ENCODE peak calls at places on chromosome 17, in seven cellular contexts. R is AG04450, B is prostate gland, V is IMR-90, D is colonic mucosa, C is cardiac muscle cell, F is thoracic aorta. S is an unnamed sample.

GRCh38 chr17:61490540-61490975 is 38.3 kb downstream of the TBX4 start:
- DNase-seq in R (peak), B (no peak), V (peak), D (no peak), C (no peak), F (no peak), S (peak)

GRCh38 chr17:9244066-9245052 is 223.0 kb downstream of the NTN1 start:
- DNase-seq in R (peak), B (no peak), V (peak), D (no peak), C (no peak), F (no peak), S (peak)

GRCh38 chr17:15963670-15964110 is 18.8 kb downstream of the ADORA2B start:
- DNase-seq in R (no peak), B (no peak), V (peak), D (no peak), C (no peak), F (no peak), S (peak)

GRCh38 chr17:73634629-73635028 is 9.6 kb downstream of the SDK2 start:
- DNase-seq in R (no peak), B (peak), V (no peak), D (no peak), C (no peak), F (no peak), S (no peak)

GRCh38 chr17:81039854-81040758 is 5.2 kb downstream of the BAIAP2 start:
- DNase-seq in R (no peak), B (no peak), V (peak), D (no peak), C (no peak), F (no peak), S (peak)

GRCh38 chr17:40518401-40519088 is 17.1 kb upstream of the TNS4 start:
- DNase-seq in R (no peak), B (no peak), V (no peak), D (peak), C (no peak), F (no peak), S (no peak)

GRCh38 chr17:8225813-8226535 is 15.6 kb upstream of the AURKB start:
- DNase-seq in R (peak), B (no peak), V (peak), D (peak), C (peak), F (no peak), S (peak)

GRCh38 chr17:29674270-29674669 is 51.6 kb upstream of the CORO6 start:
- DNase-seq in R (no peak), B (no peak), V (no peak), D (no peak), C (no peak), F (no peak), S (no peak)

GRCh38 chr17:52737071-52737470 is 578.6 kb upstream of the CA10 start:
- DNase-seq in R (no peak), B (no peak), V (no peak), D (no peak), C (no peak), F (no peak), S (no peak)

GRCh38 chr17:10702574-10702973 is 5.2 kb downstream of the ADPRM start:
- DNase-seq in R (no peak), B (no peak), V (peak), D (no peak), C (no peak), F (no peak), S (peak)

GRCh38 chr17:51154176-51154575 is 817 bp downstream of the NME1 start:
- DNase-seq in R (no peak), B (no peak), V (peak), D (no peak), C (no peak), F (no peak), S (peak)

DNA sequence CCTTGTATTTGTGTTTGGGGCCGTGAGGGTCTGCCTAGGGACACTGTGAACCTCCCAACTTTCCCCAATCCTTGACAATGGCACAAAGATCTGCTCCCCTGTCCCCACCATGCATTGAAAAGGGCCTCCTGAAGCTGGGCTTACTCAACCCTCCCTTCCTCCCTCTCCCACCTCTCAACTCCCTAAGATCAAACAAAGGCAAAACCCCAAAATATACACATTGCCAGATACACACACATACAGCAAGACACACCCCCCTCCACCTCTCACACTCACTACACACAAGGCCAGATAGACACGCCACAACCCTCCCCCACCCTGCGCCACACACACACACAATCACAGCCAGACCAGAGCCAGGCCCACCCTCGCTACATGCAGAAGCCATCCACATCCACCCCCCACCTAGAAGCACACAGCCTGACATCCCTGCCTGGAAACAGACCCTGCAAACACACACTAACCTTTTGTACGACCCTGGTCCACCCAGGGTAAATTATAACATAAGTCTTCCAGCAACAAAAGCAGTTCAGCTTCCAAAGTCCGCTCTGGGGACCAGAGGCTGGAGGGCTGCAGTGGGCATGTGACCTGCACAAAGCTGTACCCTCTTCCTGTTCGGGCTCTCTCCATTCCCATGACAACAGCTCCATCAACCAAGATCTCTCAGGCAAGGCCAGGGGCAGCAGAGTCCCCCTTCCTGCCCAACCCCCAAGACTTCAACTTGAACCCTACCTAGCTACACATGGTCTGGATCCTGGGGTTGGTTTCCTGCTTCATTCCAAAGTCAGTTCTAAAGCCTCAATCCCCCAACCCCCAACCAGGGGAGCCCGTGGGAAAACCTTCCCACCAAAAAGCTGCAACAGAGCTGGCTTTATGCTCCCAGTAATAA is 1.9 kb downstream of the PCGF2 start:
- DNase-seq in R (no peak), B (no peak), V (no peak), D (peak), C (no peak), F (no peak), S (no peak)
- H3K4me3 ChIP-seq in R (peak), B (peak), V (peak), D (peak), C (peak), F (peak), S (peak)

DNA sequence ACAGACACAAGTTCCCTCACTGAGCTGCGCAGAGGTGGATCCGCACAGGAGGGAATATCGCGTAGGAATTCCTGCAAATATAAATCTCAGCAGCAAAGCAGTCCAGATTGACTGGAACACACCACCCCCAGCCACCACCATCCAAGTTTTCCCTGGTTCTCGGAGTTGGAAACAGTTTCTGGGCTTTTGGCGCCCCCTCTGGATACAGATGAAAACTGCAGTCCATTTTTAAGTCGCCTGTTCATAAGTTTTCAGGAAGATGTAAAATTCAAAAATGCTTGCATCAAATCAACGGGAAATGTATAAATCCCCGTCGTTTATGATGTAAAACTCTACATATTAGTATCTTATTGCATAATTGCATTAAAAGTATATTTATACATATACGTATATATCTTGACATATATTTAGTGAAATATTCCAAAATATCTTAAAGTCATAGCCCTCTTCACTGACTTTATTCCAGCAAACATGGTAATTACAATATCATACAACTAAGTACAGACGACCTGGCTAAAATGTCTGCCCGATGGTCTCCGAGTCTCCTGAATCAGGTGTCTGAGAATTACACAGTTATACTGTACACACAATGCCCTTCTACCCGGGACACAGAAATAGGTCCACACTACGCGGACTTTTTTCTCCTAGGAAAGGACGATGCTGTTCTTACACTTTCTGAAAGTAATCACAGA is 2.1 kb upstream of the SOX9 start:
- DNase-seq in R (peak), B (peak), V (peak), D (peak), C (peak), F (no peak), S (peak)
- H3K4me3 ChIP-seq in R (peak), B (peak), V (peak), D (peak), C (peak), F (peak), S (no peak)

GRCh38 chr17:35817196-35817595 is 7.9 kb downstream of the TAF15 start:
- DNase-seq in R (peak), B (no peak), V (peak), D (no peak), C (no peak), F (no peak), S (no peak)
- H3K4me3 ChIP-seq in R (no peak), B (no peak), V (no peak), D (no peak), C (no peak), F (no peak), S (no peak)

DNA sequence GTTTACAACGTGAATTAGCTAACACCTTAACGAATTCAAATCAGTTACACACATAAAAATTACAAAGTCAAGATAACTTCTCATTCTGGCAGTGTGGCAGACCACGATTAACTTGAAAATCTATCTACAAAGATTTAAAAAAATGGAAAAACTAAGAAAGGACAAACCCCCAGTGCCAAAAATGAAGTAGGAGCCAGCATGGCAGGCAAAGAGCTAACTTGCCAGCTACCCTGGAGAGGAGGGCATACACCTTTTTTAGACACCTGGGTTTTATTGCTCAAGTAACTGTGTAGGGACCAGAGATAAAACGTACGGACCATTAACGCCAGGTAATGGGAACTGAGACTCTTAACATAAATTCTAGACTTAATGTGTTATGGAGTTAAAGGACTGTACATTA is 2.5 kb downstream of the TAF15 start:
- DNase-seq in R (no peak), B (no peak), V (no peak), D (no peak), C (no peak), F (no peak), S (no peak)
- H3K4me3 ChIP-seq in R (no peak), B (no peak), V (no peak), D (no peak), C (peak), F (no peak), S (no peak)

DNA sequence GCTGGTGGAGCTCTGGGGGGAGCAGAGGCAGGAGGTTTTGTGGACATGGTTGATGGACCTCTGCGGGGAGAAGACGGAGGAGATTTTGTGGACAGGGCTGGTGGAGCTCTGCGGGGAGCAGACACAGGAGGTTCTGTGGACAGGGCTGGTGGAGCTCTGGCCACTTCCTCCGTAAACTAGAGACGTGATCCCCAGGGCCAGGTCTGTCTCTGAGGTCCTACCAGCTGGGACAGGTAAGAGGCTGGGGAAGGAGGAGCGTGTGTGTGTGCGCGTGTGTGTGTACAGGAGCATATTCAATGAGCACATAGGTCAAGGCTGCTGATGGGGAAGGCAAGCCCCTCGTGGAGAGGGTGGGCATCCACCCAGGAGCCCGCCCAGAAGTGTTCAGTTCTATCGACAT is 20.6 kb downstream of the RPH3AL start:
- DNase-seq in R (no peak), B (no peak), V (no peak), D (no peak), C (no peak), F (no peak), S (no peak)
- H3K4me3 ChIP-seq in R (no peak), B (peak), V (no peak), D (no peak), C (no peak), F (peak), S (no peak)

DNA sequence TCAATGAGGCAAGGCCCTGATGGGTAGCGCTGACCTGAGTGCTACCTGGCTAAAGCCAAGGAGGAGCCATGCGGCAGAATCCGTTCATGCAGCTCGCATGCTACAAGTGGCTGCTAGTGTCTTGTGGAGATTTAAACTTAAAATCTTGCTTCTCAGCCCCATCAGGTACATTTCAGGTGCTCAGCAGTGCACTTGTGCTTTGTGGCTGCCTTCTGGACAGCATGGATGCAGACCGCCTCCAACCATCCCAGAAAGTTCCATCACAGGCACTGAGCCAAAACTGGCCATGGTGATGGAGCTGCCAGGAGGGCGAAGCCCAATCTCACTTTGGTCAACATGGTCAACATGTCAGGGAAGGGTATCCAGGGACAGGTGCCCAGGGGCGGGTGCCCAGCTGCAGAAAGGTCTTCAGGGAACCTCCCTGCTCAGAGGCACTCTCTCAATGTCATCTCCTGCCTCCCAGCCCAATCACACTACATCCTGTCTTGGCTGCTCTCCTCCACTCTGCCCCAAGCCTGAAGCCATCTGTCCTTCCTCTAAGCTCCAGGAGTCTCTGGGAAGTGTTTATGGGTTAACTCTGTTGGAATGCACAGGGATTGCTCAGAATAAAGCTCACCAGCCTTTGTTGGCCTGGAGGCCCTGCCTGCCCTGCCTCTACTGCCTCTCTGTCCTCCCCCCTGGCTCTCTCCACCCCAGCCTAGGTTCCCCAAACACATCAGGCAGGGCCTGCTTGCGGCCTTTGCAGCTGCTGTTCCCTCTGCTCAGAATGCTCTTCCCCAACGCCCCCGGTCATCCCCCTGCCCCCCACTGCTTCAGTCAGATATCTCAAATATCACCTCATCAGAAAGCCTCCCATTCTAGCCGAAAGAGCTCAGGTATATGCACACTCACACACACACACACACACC is 18.3 kb upstream of the TNFRSF13B start:
- DNase-seq in R (peak), B (no peak), V (peak), D (no peak), C (no peak), F (no peak), S (no peak)
- H3K4me3 ChIP-seq in R (no peak), B (no peak), V (no peak), D (no peak), C (no peak), F (no peak), S (no peak)

GRCh38 chr17:44170499-44171201 is at the start of gene ASB16:
- DNase-seq in R (no peak), B (peak), V (peak), D (no peak), C (peak), F (no peak), S (peak)
- H3K4me3 ChIP-seq in R (peak), B (peak), V (no peak), D (no peak), C (no peak), F (peak), S (peak)

S was measured in choroid plexus epithelial cell.